ENCODE peak calls at places on chromosomes 1 and 21, in five cellular contexts. X is IMR-90; O is esophagus squamous epithelium; K is CD8-positive, alpha-beta T cell; V is esophagus muscularis mucosa. H is an unnamed sample.

GRCh38 chr1:20508411-20508771 is 440 bp upstream of the MUL1 start:
- DNase-seq in X (no peak), O (no peak), K (no peak), V (no peak), H (no peak)

GRCh38 chr1:213111502-213111901 is 60.5 kb downstream of the RPS6KC1 start:
- DNase-seq in X (no peak), K (no peak), V (no peak), O (no peak), H (no peak)

GRCh38 chr1:242477944-242478343 is 46.6 kb downstream of the PLD5 start:
- DNase-seq in O (no peak), V (no peak), X (no peak), K (no peak), H (no peak)

GRCh38 chr1:201708085-201708512 is 120.9 kb upstream of the IPO9 start:
- DNase-seq in X (peak; percentile 83), K (no peak), V (no peak), O (no peak), H (no peak)

GRCh38 chr1:40592107-40592773 is 60.8 kb downstream of the ZNF684 start:
- DNase-seq in K (no peak), X (peak; percentile 17), O (no peak), V (peak; percentile 45), H (no peak)

GRCh38 chr1:108590947-108591346 is 31.0 kb downstream of the EEIG2 start:
- DNase-seq in V (no peak), K (no peak), O (no peak), X (peak; percentile 95), H (no peak)

GRCh38 chr1:242467556-242468145 is 56.8 kb downstream of the PLD5 start:
- DNase-seq in V (no peak), X (peak; percentile 8), K (no peak), O (no peak), H (peak; percentile 37)

GRCh38 chr1:154295408-154296235 is 23.2 kb downstream of the HAX1 start:
- DNase-seq in V (no peak), K (no peak), X (no peak), O (no peak), H (no peak)

GRCh38 chr1:100628631-100629081 is 90.7 kb downstream of the GPR88 start:
- DNase-seq in K (no peak), X (peak; percentile 14), V (no peak), O (no peak), H (no peak)

GRCh38 chr1:25829046-25829445 is 9.3 kb downstream of the MTFR1L start:
- DNase-seq in O (no peak), V (no peak), X (no peak), K (no peak), H (no peak)

GRCh38 chr1:101238041-101238515 is 1.3 kb downstream of the S1PR1 start:
- DNase-seq in O (no peak), X (no peak), K (peak; percentile 63), V (no peak), H (no peak)

GRCh38 chr21:41900401-41900800 is 21.3 kb upstream of the PRDM15 start:
- DNase-seq in V (no peak), X (no peak), O (no peak), K (no peak), H (no peak)

GRCh38 chr21:41899431-41900202 is 20.5 kb upstream of the PRDM15 start:
- DNase-seq in X (no peak), K (peak; percentile 16), O (no peak), V (no peak), H (no peak)

GRCh38 chr21:41901782-41902181 is 22.6 kb upstream of the PRDM15 start:
- DNase-seq in O (no peak), V (no peak), K (no peak), X (no peak), H (no peak)

GRCh38 chr21:41902946-41903345 is 23.8 kb upstream of the PRDM15 start:
- DNase-seq in X (no peak), V (no peak), K (no peak), O (no peak), H (no peak)

DNA sequence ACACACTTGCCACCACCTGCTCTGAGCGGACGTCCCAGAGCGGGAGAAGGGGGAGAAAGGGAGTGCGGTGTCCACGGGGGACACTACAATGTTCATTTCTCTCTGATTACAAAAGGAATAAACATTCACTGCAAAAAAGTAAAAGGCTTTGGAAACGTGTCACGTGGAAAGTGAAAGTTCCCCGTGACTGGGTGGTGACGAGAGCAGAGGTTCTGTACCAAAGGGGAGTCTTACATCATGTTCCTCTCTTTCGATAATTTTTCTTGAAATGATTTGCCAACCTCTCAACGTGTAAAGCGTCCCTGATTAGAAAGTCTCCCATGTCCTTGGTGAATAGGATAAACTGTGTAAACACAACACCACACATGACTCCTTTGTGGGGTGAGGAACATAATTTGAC is 22.0 kb upstream of the PRDM15 start:
- DNase-seq in K (no peak), O (no peak), V (no peak), X (no peak), H (no peak)
- TF ChIP-seq CTCF in K (no peak), O (no peak), V (no peak), X (no peak), H (no peak)

GRCh38 chr1:206735553-206736031 is 35.0 kb upstream of the IL19 start:
- DNase-seq in K (no peak), V (no peak), X (peak; percentile 50), O (no peak), H (no peak)

GRCh38 chr1:206739411-206740076 is 31.0 kb upstream of the IL19 start:
- DNase-seq in K (no peak), V (no peak), O (no peak), X (peak; percentile 33), H (no peak)

GRCh38 chr1:206736878-206737728 is 33.5 kb upstream of the IL19 start:
- DNase-seq in O (no peak), K (peak; percentile 59), V (no peak), X (no peak), H (no peak)

GRCh38 chr1:206738370-206739366 is 31.9 kb upstream of the IL19 start:
- DNase-seq in X (peak; percentile 28), O (no peak), V (no peak), K (no peak), H (no peak)

DNA sequence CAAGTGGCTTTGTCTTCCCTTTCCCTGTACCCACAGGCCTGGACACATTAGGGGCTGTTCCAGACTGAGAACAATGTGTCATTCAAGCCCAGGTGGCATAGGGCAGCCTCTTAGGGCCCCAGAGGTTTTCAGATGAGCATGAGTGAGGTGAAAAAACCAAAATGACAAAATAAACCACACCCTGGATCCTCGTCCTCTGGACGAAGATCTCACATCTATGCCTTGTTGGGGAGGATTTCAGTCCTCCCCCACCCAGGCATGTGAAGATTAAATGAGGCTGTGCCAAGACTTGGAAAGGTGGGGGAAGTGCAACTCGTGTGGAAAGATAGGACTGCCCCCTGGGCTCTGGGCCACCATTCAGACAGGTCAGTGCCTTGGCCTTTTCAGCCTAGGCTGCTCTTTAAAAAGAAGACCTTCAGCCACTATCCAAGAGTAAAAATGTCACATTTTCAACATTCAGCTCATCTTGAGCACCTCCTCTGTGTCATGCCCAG is 32.8 kb upstream of the IL19 start:
- DNase-seq in X (no peak), V (no peak), O (no peak), K (peak; percentile 29), H (peak; percentile 16)
- H3K27ac ChIP-seq in X (no peak overlapping the region), V (no peak overlapping the region), O (peak overlapping the region; percentile 22), K (peak overlapping the region; percentile 38), H (no peak overlapping the region)

GRCh38 chr21:37374026-37374425 is 7.5 kb downstream of the DYRK1A start:
- DNase-seq in K (no peak), X (peak; percentile 72), V (no peak), O (no peak), H (no peak)
- H3K4me1 ChIP-seq in K (peaks cover 92% of the 10 kb centered on the region), X (peaks cover 9% of the 10 kb centered on the region), V (peaks cover 100% of the 10 kb centered on the region), O (peaks cover 77% of the 10 kb centered on the region), H (peaks cover 19% of the 10 kb centered on the region)

GRCh38 chr1:86508583-86508969 is 38.3 kb upstream of the CLCA4 start:
- DNase-seq in K (no peak), X (peak; percentile 10), O (no peak), V (no peak), H (no peak)

GRCh38 chr1:86504895-86505625 is 36.3 kb downstream of the CLCA1 start:
- DNase-seq in O (no peak), X (no peak), V (no peak), K (no peak), H (peak; percentile 63)

GRCh38 chr1:86503477-86504129 is 34.9 kb downstream of the CLCA1 start:
- DNase-seq in O (no peak), K (no peak), X (peak; percentile 18), V (no peak), H (peak; percentile 48)

GRCh38 chr1:86504130-86504479 is 35.4 kb downstream of the CLCA1 start:
- DNase-seq in X (no peak), O (no peak), V (no peak), K (no peak), H (no peak)

DNA sequence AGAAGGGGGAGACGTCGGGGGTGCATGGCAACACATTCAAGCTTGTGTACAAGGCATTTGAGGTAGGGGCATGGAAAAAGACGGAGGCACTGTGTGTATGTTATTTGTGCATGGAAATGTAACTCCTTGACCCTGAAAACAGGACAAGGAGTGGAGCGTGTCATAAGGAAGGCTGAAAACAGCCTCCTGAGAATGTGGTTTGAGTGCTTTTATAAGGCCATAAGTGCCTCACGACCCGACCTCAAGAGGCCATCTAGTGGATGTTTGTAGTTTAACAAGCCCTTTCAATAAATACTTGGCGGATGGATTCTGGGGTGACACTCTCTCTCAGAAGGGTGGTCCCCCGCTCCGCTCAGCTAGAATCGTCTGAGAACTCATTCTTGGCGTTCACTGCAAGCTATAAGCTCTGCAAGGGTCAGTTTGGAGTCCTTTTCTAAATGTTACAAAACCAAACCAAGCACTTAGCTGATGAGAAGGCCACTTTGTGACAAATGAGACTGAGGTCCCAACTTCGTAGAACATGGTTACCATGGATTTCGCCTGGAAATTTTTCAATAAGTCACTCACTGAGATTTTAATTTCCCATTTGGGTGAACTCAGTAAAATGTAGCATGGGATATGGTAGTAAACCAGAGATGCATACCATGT is 38.8 kb upstream of the CLCA4 start:
- DNase-seq in K (peak; percentile 7), V (no peak), O (no peak), X (peak; percentile 38), H (no peak)
- TF ChIP-seq CTCF in K (peak; percentile 52), V (peak; percentile 41), O (peak; percentile 36), X (peak; percentile 41), H (peak; percentile 45)

GRCh38 chr1:56507925-56508522 is 71.3 kb downstream of the PLPP3 start:
- DNase-seq in V (no peak), X (no peak), O (no peak), K (no peak), H (no peak)

GRCh38 chr1:56508523-56508983 is 70.8 kb downstream of the PLPP3 start:
- DNase-seq in V (no peak), O (no peak), K (no peak), X (peak; percentile 53), H (peak; percentile 88)

GRCh38 chr1:56506951-56507437 is 72.4 kb downstream of the PLPP3 start:
- DNase-seq in K (no peak), X (no peak), O (no peak), V (no peak), H (no peak)

GRCh38 chr1:56506314-56506743 is 73.0 kb downstream of the PLPP3 start:
- DNase-seq in X (no peak), V (no peak), K (no peak), O (no peak), H (peak; percentile 78)

DNA sequence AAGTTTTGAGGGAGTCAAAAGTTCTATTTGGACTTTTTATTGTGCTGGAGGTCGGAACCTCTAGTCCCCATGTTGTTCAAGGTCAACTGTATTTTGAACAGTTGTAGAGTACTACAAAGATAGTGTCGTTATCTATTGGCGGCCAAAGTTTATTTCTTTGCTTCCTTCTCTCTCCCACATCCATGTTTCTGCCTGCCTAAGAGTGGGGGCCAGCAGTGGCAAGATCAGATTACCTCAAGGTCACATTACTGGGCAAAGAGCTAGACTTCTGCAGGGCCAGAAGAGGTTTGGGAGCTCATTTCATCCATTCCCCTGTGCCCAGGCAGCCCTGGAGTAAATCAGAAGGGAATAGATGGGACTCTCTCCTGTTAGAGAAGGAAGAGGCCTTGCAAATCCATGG is 73.6 kb downstream of the PLPP3 start:
- DNase-seq in V (no peak), O (no peak), X (no peak), K (no peak), H (no peak)
- H3K27ac ChIP-seq in V (no peak overlapping the region), O (no peak overlapping the region), X (no peak overlapping the region), K (no peak overlapping the region), H (peak overlapping the region; percentile 43)

H was measured in colonic mucosa.